ENCODE peak calls at places on chromosomes 1 and 21, in four cellular contexts. G is cardiac fibroblast, Q is uterus, X is breast epithelium. Z is an unnamed sample.

GRCh38 chr21:34501716-34502115 is 10.3 kb downstream of the KCNE1 start:
- DNase-seq in Q (no peak), G (no peak), X (no peak), Z (no peak)

GRCh38 chr1:64047549-64047969 is 155.9 kb upstream of the UBE2U start:
- DNase-seq in G (no peak), Q (no peak), X (no peak), Z (no peak)

GRCh38 chr1:65832296-65832695 is 39.6 kb downstream of the PDE4B start:
- DNase-seq in X (no peak), Q (no peak), G (no peak), Z (peak; percentile 35)

GRCh38 chr1:161834967-161835366 is 68.8 kb downstream of the ATF6 start:
- DNase-seq in G (no peak), X (no peak), Q (no peak), Z (no peak)

GRCh38 chr1:44707959-44708831 is 22.8 kb downstream of the RNU5D-1 start:
- DNase-seq in G (peak; percentile 69), X (no peak), Q (peak; percentile 25), Z (no peak)

GRCh38 chr1:102732927-102733326 is 375.4 kb downstream of the COL11A1 start:
- DNase-seq in G (peak; percentile 3), X (no peak), Q (no peak), Z (no peak)

GRCh38 chr1:227937531-227938145 is 10.1 kb downstream of the WNT9A start:
- DNase-seq in Q (no peak), X (peak; percentile 28), G (no peak), Z (no peak)

GRCh38 chr1:55443175-55443933 is 228.2 kb upstream of the USP24 start:
- DNase-seq in X (peak; percentile 52), G (peak; percentile 98), Q (peak; percentile 81), Z (peak; percentile 99)

GRCh38 chr1:221228594-221228993 is 349.4 kb downstream of the HLX start:
- DNase-seq in X (no peak), G (no peak), Q (no peak), Z (no peak)

GRCh38 chr1:10286244-10286643 is 75.9 kb downstream of the KIF1B start:
- DNase-seq in X (no peak), Q (no peak), G (no peak), Z (peak; percentile 16)

GRCh38 chr21:34815831-34816700 is 147.3 kb downstream of the CLIC6 start:
- DNase-seq in G (no peak), Q (no peak), X (no peak), Z (no peak)

GRCh38 chr1:165384016-165384415 is 27.5 kb upstream of the LMX1A start:
- DNase-seq in Q (no peak), X (no peak), G (no peak), Z (no peak)

GRCh38 chr1:161139765-161140164 is 7.3 kb upstream of the DEDD start:
- DNase-seq in G (peak; percentile 72), Q (no peak), X (no peak), Z (no peak)

GRCh38 chr1:47644216-47644581 is 206.4 kb downstream of the FOXD2 start:
- DNase-seq in G (peak; percentile 9), Q (no peak), X (no peak), Z (no peak)

DNA sequence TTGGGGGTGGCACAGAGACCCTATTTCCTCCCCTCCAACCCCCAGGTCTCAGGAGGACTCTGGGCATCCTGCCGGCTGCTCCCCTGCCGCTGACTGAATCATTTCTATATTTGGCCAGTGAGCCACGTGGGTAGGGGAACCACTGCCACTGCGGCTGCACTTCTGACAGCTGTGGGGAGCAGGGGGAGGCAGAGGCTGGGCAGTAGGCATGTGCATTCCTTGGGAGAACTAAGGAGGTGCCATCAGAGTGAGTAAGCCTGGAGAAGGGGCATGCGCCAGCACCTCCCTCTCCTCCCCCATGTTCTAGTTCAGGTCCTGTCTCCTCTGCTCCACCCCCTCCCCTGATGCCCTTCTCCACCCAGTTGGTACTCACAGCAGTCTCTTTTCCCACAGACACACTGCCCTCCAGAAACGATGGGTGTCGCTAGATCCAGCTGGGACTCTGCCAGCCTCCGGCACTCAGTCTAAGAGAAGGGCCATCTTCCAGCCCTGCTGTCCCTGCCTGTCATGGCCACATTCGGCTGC is 12.0 kb downstream of the PPFIA4 start:
- DNase-seq in X (no peak), G (peak; percentile 82), Q (peak; percentile 64), Z (peak; percentile 66)
- TF ChIP-seq CTCF in X (no peak), G (no peak), Q (no peak), Z (peak; percentile 37)

DNA sequence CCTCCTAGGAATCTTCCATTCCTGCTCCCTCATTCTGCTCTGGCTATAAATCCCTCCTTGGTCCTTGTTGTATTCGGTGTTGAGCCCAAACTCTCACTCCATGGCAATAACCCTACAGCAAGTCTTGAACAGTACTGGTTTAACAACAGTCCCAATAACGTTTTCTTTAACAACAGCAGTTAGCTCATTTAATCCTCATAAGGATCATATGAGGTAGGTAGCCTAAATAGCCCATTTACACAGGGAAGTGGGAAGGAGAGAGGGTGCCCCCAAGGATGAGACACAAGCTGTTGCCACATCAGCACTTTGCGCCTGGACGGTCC is 444 bp upstream of the AGTRAP start:
- DNase-seq in G (no peak), Q (no peak), X (no peak), Z (no peak)
- H3K4me3 ChIP-seq in G (peak overlapping the region; percentile 99), Q (peak overlapping the region; percentile 76), X (peak overlapping the region; percentile 88), Z (peak overlapping the region; percentile 74)

DNA sequence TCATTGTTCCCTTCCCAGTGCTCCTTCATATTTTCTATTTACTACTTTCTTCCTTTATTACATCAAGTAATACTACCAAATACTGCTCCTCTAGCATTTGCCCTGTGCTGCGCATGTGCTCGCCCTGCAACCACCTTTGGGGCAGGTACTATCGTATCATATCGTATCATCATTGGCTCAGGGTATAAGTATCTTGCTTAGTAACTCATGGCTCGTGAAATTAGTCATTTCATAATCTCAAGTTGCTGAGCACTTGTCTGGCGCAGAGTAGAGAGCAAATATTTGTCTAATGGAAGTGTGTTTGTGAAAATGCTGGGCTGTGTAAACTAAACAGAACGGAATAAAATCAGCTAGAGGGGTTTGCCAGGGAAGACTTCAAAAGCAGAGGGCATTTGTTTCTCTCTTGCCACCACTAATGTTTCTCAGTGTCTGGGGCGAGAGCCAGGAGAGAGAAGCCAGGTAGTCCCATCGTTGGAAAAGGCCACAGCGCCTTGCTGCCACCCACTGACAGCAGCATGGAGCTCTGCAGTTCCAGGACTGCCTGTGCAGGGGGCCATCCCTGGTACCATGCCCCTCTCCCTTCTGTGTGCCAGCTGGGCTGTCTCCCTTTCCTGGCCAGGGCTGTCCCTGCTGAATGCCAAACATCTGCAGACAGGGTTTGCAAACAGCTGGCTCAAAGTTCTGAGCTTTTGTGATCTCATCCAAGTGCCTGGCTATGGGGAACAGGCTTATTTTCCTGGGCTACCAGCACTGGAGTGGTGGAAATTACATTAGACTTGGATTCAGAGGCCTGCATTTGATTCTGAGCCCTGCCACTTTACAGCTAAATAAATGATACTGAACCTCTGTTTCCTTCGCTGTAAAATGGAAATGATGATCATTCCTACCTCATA is 19.9 kb upstream of the CPT2 start:
- DNase-seq in G (peak; percentile 54), Q (peak; percentile 26), X (no peak), Z (no peak)
- TF ChIP-seq CTCF in G (peak; percentile 11), Q (no peak), X (no peak), Z (peak; percentile 42)

GRCh38 chr1:214290399-214291037 is 9.6 kb downstream of the SMYD2 start:
- DNase-seq in G (peak; percentile 14), X (no peak), Q (no peak), Z (no peak)
- H3K4me3 ChIP-seq in G (no peak overlapping the region), X (no peak overlapping the region), Q (no peak overlapping the region), Z (no peak overlapping the region)

GRCh38 chr1:8303141-8303540 is 14.8 kb upstream of the SLC45A1 start:
- DNase-seq in X (no peak), G (peak; percentile 44), Q (no peak), Z (no peak)
- TF ChIP-seq CTCF in X (no peak), G (no peak), Q (no peak), Z (no peak)

DNA sequence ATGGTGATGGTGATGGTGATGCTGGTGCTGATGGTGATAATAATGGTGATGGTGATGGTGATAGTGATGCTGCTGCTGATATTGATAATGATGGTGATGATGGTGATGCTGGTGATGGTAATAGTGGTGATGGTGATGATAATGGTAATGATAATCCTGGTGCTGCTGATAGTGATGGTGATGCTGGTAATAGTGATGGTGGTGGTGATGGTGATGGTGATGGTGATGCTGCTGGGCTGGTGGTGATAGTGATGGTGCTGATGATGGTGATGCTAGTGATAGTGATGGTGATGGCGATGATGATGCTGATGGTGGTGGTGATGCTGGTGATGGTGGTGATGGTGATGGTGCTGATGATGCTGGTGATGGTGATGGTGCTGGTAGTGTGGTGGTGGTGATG is 58.4 kb upstream of the IGSF21 start:
- DNase-seq in G (no peak), Q (no peak), X (no peak), Z (no peak)
- H3K4me3 ChIP-seq in G (no peak overlapping the region), Q (no peak overlapping the region), X (no peak overlapping the region), Z (no peak overlapping the region)

GRCh38 chr1:40739455-40740008 is 44.1 kb upstream of the KCNQ4 start:
- DNase-seq in G (no peak), Q (no peak), X (no peak), Z (no peak)
- TF ChIP-seq CTCF in G (no peak), Q (no peak), X (no peak), Z (no peak)

DNA sequence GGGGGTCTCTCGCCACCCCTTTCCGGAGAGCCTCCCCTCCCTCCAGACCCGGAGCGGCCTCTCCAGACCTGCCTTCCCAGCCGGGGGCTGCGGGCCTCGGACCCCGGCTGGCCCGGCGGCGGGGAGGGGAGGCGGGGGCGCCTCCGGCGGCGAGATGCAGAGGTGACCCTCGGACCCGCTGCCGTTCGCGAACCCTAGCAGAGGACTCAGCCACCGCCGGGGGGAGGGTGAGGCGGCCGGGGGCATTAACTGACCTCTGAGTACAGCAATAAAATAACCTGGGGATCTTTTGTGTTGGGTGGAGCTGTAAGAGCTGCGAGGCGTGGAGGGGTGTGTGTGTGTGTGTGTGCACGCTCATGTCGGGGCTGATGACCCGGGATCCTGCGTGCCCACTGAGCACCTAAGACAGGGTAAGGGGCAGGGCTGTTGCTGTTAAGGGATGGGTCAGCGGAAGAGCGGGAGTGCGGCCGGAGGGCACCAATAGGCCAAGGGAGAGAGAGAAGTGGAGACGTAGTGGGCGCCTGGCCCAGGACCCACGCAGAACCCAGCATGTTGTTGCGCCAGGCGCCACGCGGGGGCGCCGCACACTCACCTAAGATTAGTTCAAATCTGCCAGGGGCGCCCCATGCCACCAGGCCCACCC is 6.3 kb downstream of the HAPLN2 start:
- DNase-seq in X (no peak), Q (peak; percentile 61), G (peak; percentile 56), Z (no peak)
- H3K4me3 ChIP-seq in X (peak overlapping the region; percentile 33), Q (peak overlapping the region; percentile 33), G (no peak overlapping the region), Z (no peak overlapping the region)

Z was measured in AG09309.